ENCODE peak calls at places on chromosomes 12 and 14, in ten cellular contexts. F, Y, R, S, V, E, H, M, X and G are unnamed samples.

GRCh38 chr14:29749327-29749726 is 178.3 kb downstream of the PRKD1 start:
- DNase-seq in S (no peak), E (no peak), M (no peak), F (no peak), H (no peak), R (no peak), X (no peak), V (no peak), Y (no peak), G (no peak)

GRCh38 chr12:39393179-39393578 is 49.7 kb downstream of the KIF21A start:
- DNase-seq in M (no peak), X (no peak), S (no peak), E (no peak), R (no peak), H (no peak), Y (no peak), V (no peak), F (no peak), G (no peak)

GRCh38 chr12:3882896-3883564 is 9.8 kb upstream of the PARP11 start:
- DNase-seq in R (no peak), V (no peak), S (no peak), H (no peak), X (no peak), E (no peak), M (peak), F (no peak), Y (peak), G (no peak)

GRCh38 chr14:69749956-69750355 is 17.0 kb upstream of the SRSF5 start:
- DNase-seq in E (no peak), X (no peak), V (no peak), Y (no peak), S (no peak), H (no peak), R (no peak), F (no peak), M (no peak), G (no peak)

GRCh38 chr14:94407906-94408305 is 19.5 kb upstream of the SERPINA1 start:
- DNase-seq in S (no peak), F (no peak), V (no peak), R (no peak), M (no peak), E (no peak), Y (no peak), X (no peak), H (no peak), G (no peak)

GRCh38 chr14:85217412-85217811 is 312.5 kb upstream of the FLRT2 start:
- DNase-seq in M (no peak), V (no peak), H (no peak), E (no peak), Y (no peak), S (no peak), F (no peak), R (no peak), X (no peak), G (no peak)

GRCh38 chr12:16600525-16600924 is 5.4 kb downstream of the LMO3 start:
- DNase-seq in X (no peak), F (no peak), V (no peak), R (no peak), H (no peak), Y (no peak), S (no peak), M (no peak), E (no peak), G (no peak)

GRCh38 chr12:100141666-100141997 is 1.0 kb downstream of the BLTP3B start:
- DNase-seq in F (peak), H (no peak), Y (peak), R (no peak), X (peak), V (no peak), E (no peak), M (peak), S (peak), G (no peak)

GRCh38 chr12:89960011-89960507 is 251.4 kb upstream of the ATP2B1 start:
- DNase-seq in H (no peak), R (no peak), E (no peak), S (no peak), M (peak), Y (no peak), X (no peak), V (no peak), F (no peak), G (no peak)

GRCh38 chr12:78645956-78646355 is 218.6 kb upstream of the SYT1 start:
- DNase-seq in H (no peak), V (no peak), E (no peak), M (no peak), Y (no peak), S (no peak), F (no peak), X (no peak), R (no peak), G (no peak)

GRCh38 chr12:9926876-9927275 is 5.3 kb downstream of the CLEC2A start:
- DNase-seq in H (no peak), E (no peak), S (no peak), Y (no peak), X (no peak), V (no peak), M (no peak), R (no peak), F (no peak), G (no peak)

GRCh38 chr12:63294327-63294632 is 143.3 kb upstream of the AVPR1A start:
- DNase-seq in R (no peak), Y (no peak), H (no peak), X (no peak), S (no peak), F (no peak), E (no peak), M (no peak), V (no peak), G (no peak)

GRCh38 chr14:35306114-35306513 is 13.9 kb downstream of the PSMA6 start:
- DNase-seq in R (no peak), M (no peak), E (no peak), F (no peak), S (no peak), V (no peak), Y (no peak), H (no peak), X (no peak), G (no peak)

GRCh38 chr14:52700701-52701172 is 5.4 kb upstream of the ERO1A start:
- DNase-seq in R (no peak), Y (no peak), X (no peak), S (no peak), H (no peak), E (no peak), V (no peak), F (no peak), M (no peak), G (no peak)

GRCh38 chr12:51590347-51591019 is 550 bp upstream of the SCN8A start:
- DNase-seq in E (peak), M (peak), Y (peak), V (peak), H (peak), R (no peak), X (peak), F (peak), S (peak), G (peak)

GRCh38 chr12:46244273-46244672 is 24.6 kb downstream of the SLC38A1 start:
- DNase-seq in E (no peak), X (no peak), R (no peak), Y (no peak), H (no peak), F (no peak), S (no peak), V (no peak), M (no peak), G (no peak)

GRCh38 chr14:105197274-105197673 is 16.2 kb upstream of the NUDT14 start:
- DNase-seq in F (no peak), M (no peak), Y (no peak), H (no peak), E (no peak), V (no peak), R (no peak), S (no peak), X (no peak), G (no peak)

GRCh38 chr12:118981285-118982201 is at the start of gene SRRM4:
- DNase-seq in F (no peak), E (peak), R (no peak), Y (no peak), M (no peak), S (no peak), H (no peak), V (no peak), X (no peak), G (no peak)